ENCODE peak calls at places on chromosome 3, in six cellular contexts. T is SK-N-SH; L is tibial nerve; B is kidney epithelial cell; F is bronchial epithelial cell; M is CD8-positive, alpha-beta T cell. O is an unnamed sample. For H3K27me3, the result is how much of the 10 kb centered on the place peaks cover.

GRCh38 chr3:53062905-53063304 is 17.0 kb upstream of the SFMBT1 start:
- DNase-seq in T (no peak), L (no peak), B (no peak), F (no peak), M (no peak), O (no peak)

GRCh38 chr3:119494597-119494996 is 3.8 kb upstream of the TIMMDC1 start:
- DNase-seq in T (no peak), L (no peak), B (no peak), F (no peak), M (no peak), O (no peak)

GRCh38 chr3:173800154-173800553 is 402.6 kb downstream of the NLGN1 start:
- DNase-seq in T (no peak), L (no peak), B (no peak), F (no peak), M (no peak), O (no peak)

GRCh38 chr3:144516029-144516428 is 544.4 kb downstream of the DIPK2A start:
- DNase-seq in T (no peak), L (no peak), B (no peak), F (no peak), M (no peak), O (no peak)

GRCh38 chr3:41881233-41881821 is 80.6 kb downstream of the ULK4 start:
- DNase-seq in T (peak), L (peak), B (no peak), F (peak), M (no peak), O (no peak)

GRCh38 chr3:76765526-76765925 is 274.4 kb upstream of the ROBO2 start:
- DNase-seq in T (no peak), L (no peak), B (peak), F (no peak), M (no peak), O (no peak)

GRCh38 chr3:141306922-141307321 is 61.4 kb upstream of the ZBTB38 start:
- DNase-seq in T (no peak), L (no peak), B (no peak), F (no peak), M (peak), O (no peak)

GRCh38 chr3:99776516-99777209 is 41.0 kb upstream of the CMSS1 start:
- DNase-seq in T (no peak), L (no peak), B (no peak), F (peak), M (no peak), O (no peak)

GRCh38 chr3:66036586-66037061 is 2.1 kb downstream of the MAGI1 start:
- DNase-seq in T (no peak), L (no peak), B (no peak), F (no peak), M (no peak), O (no peak)

GRCh38 chr3:166123088-166123487 is 285.9 kb upstream of the BCHE start:
- DNase-seq in T (no peak), L (no peak), B (no peak), F (no peak), M (no peak), O (no peak)

GRCh38 chr3:24843955-24844354 is 349.3 kb upstream of the THRB start:
- DNase-seq in T (no peak), L (no peak), B (no peak), F (no peak), M (no peak), O (no peak)

GRCh38 chr3:119636194-119636593 is 24.2 kb downstream of the POPDC2 start:
- DNase-seq in T (no peak), L (no peak), B (no peak), F (peak), M (no peak), O (no peak)

GRCh38 chr3:153442799-153443487 is 280.9 kb downstream of the RAP2B start:
- DNase-seq in T (no peak), L (no peak), B (no peak), F (no peak), M (no peak), O (no peak)

GRCh38 chr3:153445817-153446216 is 283.8 kb downstream of the RAP2B start:
- DNase-seq in T (no peak), L (no peak), B (no peak), F (no peak), M (no peak), O (no peak)

GRCh38 chr3:153442386-153442785 is 280.4 kb downstream of the RAP2B start:
- DNase-seq in T (no peak), L (no peak), B (no peak), F (peak), M (no peak), O (no peak)

GRCh38 chr3:153440311-153440710 is 278.3 kb downstream of the RAP2B start:
- DNase-seq in T (no peak), L (no peak), B (no peak), F (no peak), M (no peak), O (no peak)

DNA sequence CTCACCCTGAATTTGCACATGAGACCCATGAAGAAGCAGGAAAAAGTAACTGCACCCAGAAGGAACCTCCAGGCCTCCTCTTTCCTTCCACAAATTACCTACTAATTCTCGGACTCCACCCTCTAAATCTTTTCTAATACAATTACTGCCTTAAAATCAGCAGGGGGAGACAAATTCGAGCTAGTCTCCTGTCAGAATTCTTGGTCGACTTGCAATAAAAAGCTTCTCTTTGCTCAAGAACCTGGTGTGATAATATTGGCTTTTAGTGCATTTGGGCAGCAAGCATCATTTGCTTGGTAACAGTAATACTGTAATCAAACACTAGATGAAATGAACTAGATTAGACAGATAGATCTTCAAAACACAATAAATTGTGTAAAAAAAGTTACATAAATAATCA is 281.9 kb downstream of the RAP2B start:
- DNase-seq in T (peak), L (no peak), B (no peak), F (peak), M (no peak), O (no peak)
- TF ChIP-seq CTCF in T (peak), L (no peak), B (peak), F (no peak), M (no peak), O (peak)

GRCh38 chr3:186110975-186111974 is 2.4 kb upstream of the ETV5 start:
- DNase-seq in T (no peak), L (no peak), B (no peak), F (no peak), M (no peak), O (no peak)
- H3K27me3 ChIP-seq in T (under half), L (under half), B (under half), F (under half), M (under half), O (under half)

DNA sequence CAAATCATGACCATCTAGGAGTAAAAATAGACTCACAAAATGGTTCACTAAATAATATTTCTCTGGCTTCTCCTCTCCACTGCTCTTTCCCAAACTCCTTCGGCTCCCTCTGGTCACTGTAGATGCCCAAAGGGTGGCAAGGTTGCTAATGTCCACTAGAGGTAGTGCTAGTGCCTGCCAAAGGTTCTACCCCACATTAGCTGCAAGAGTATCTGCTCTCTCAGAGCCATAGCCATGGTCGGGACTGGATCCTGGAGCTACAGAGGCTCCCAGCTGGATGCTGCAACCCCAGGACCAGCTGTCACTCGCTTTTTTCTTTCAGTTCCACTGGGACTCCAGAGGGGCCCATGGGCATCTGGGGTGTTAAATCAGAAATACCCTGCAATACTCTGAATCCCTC is 8.5 kb downstream of the HTR3D start:
- DNase-seq in T (peak), L (no peak), B (no peak), F (no peak), M (no peak), O (no peak)
- TF ChIP-seq CTCF in T (peak), L (peak), B (peak), F (no peak), M (no peak), O (peak)

DNA sequence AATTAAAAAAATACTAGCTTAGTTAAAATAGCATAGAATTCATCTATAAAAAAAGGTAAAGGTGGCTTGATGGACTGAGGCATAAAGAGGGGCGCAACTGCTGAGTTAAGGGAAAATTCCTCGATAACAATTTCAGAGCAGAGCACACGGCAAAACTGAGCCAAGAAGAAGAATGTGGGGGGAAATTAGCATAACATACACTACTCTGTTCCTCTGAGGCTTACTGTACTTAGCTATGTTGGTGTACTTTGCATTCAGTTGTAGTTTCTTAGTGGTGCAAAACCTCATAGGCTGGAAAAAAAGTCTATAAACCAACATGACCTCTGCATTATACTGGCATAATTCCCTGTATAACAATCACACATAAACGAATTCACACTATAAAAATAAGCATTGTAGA is 357.9 kb upstream of the LRRC3B start:
- DNase-seq in T (no peak), L (no peak), B (no peak), F (no peak), M (no peak), O (no peak)
- H3K27me3 ChIP-seq in T (under half), L (under half), B (under half), F (under half), M (under half), O (under half)

GRCh38 chr3:71955549-71956373 is 170.8 kb upstream of the PROK2 start:
- DNase-seq in T (peak), L (peak), B (peak), F (peak), M (no peak), O (peak)
- TF ChIP-seq CTCF in T (peak), L (peak), B (peak), F (peak), M (no peak), O (peak)

DNA sequence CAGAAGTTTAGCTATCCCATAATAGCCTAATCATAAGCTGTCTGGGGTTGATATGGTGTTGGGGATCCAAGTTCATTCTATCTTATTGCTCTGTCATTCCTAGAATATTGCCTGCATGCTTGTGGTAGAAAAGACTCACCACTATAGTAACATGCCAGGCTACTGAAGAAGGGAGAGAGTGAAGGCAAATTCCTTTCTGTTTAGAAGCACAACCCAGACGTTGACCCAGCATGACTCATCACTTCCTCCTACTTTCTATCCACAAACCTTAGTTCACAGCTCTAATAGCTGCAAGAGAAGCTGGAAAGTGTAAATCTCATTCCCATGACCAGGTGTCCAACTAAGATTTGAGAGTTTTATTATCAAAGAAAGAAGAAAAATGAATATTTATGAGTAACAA is 57.8 kb upstream of the NMD3 start:
- DNase-seq in T (no peak), L (no peak), B (peak), F (peak), M (no peak), O (peak)
- H3K27me3 ChIP-seq in T (under half), L (under half), B (under half), F (under half), M (under half), O (under half)

DNA sequence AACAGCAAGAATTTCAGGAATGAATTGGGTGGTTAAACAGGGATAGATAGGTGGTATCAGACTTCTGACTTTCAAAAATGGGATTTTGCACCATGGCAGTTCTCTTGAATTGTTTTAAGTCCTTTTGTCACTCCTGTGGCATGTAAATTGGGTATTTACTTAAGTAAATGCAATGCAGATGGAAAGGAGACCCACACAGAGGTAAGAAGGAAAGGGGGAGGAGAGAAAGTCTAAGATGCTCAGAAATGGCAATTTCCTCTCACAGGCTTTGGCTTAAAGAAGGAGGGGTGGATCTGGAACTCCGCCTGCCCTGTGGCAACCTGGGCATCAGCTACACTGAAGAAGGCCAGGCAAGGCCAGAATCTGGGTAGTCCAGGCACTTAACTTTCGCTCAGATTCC is 197.1 kb upstream of the UBE2E1 start:
- DNase-seq in T (no peak), L (no peak), B (no peak), F (no peak), M (no peak), O (no peak)
- TF ChIP-seq CTCF in T (no peak), L (no peak), B (no peak), F (no peak), M (no peak), O (no peak)

DNA sequence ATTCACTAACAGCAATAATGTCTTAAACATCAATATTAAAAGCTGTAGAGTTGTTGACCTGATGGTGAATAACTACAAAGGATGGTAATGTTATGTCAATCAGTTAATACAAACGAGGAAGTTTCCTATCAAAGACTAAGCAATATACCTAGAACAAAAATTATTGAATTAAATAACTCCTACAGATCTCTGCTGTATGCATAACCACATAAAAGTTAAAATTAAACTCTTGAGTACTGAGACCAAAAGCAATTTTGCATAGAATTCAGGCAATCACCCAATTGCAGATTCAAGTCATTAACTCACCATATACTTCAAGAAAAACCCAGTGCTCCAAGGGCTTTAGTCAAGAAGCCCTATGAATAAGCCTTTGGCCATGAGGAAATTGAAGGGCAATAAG is 518.8 kb downstream of the MECOM start:
- DNase-seq in T (no peak), L (no peak), B (no peak), F (peak), M (no peak), O (no peak)
- H3K27me3 ChIP-seq in T (under half), L (half or more), B (under half), F (under half), M (under half), O (under half)